ENCODE peak calls at places on chromosomes 12 and 14, in eight cellular contexts. One of them, this sample, is unnamed.

GRCh38 chr12:29580971-29581370 is 83.5 kb upstream of the OVCH1 start:
- DNase-seq in GM23248: no peak
- DNase-seq in activated CD4-positive, alpha-beta T cell treated with anti-CD3 and anti-CD28 coated beads for 1 hour: no peak
- DNase-seq in colonic mucosa: no peak
- DNase-seq in NCI-H1092: no peak
- DNase-seq in activated CD8-positive, alpha-beta memory T cell treated with anti-CD3 and anti-CD28 coated beads for 4 hours: no peak
- DNase-seq in erythroblast: no peak
- DNase-seq in keratinocyte: no peak
- DNase-seq in this sample: no peak

GRCh38 chr12:18224745-18225144 is 36.6 kb upstream of the PIK3C2G start:
- DNase-seq in NCI-H1092: peak
- DNase-seq in activated CD8-positive, alpha-beta memory T cell treated with anti-CD3 and anti-CD28 coated beads for 4 hours: no peak
- DNase-seq in GM23248: peak
- DNase-seq in colonic mucosa: no peak
- DNase-seq in erythroblast: no peak
- DNase-seq in activated CD4-positive, alpha-beta T cell treated with anti-CD3 and anti-CD28 coated beads for 1 hour: no peak
- DNase-seq in keratinocyte: no peak
- DNase-seq in this sample: no peak

GRCh38 chr12:42270596-42270995 is 32.5 kb upstream of the YAF2 start:
- DNase-seq in activated CD8-positive, alpha-beta memory T cell treated with anti-CD3 and anti-CD28 coated beads for 4 hours: no peak
- DNase-seq in activated CD4-positive, alpha-beta T cell treated with anti-CD3 and anti-CD28 coated beads for 1 hour: no peak
- DNase-seq in erythroblast: no peak
- DNase-seq in NCI-H1092: no peak
- DNase-seq in keratinocyte: no peak
- DNase-seq in colonic mucosa: no peak
- DNase-seq in GM23248: no peak
- DNase-seq in this sample: no peak

GRCh38 chr12:84508325-84508861 is 404.2 kb downstream of the SLC6A15 start:
- DNase-seq in keratinocyte: no peak
- DNase-seq in erythroblast: no peak
- DNase-seq in GM23248: peak
- DNase-seq in activated CD4-positive, alpha-beta T cell treated with anti-CD3 and anti-CD28 coated beads for 1 hour: no peak
- DNase-seq in activated CD8-positive, alpha-beta memory T cell treated with anti-CD3 and anti-CD28 coated beads for 4 hours: no peak
- DNase-seq in colonic mucosa: peak
- DNase-seq in NCI-H1092: no peak
- DNase-seq in this sample: no peak

GRCh38 chr12:114933428-114934160 is 249.6 kb upstream of the TBX3 start:
- DNase-seq in keratinocyte: no peak
- DNase-seq in erythroblast: no peak
- DNase-seq in colonic mucosa: no peak
- DNase-seq in activated CD4-positive, alpha-beta T cell treated with anti-CD3 and anti-CD28 coated beads for 1 hour: no peak
- DNase-seq in GM23248: peak
- DNase-seq in activated CD8-positive, alpha-beta memory T cell treated with anti-CD3 and anti-CD28 coated beads for 4 hours: no peak
- DNase-seq in NCI-H1092: no peak
- DNase-seq in this sample: no peak

GRCh38 chr12:111314949-111315539 is 53.9 kb downstream of the PHETA1 start:
- DNase-seq in NCI-H1092: no peak
- DNase-seq in colonic mucosa: no peak
- DNase-seq in activated CD8-positive, alpha-beta memory T cell treated with anti-CD3 and anti-CD28 coated beads for 4 hours: no peak
- DNase-seq in GM23248: peak
- DNase-seq in erythroblast: no peak
- DNase-seq in keratinocyte: no peak
- DNase-seq in activated CD4-positive, alpha-beta T cell treated with anti-CD3 and anti-CD28 coated beads for 1 hour: no peak
- DNase-seq in this sample: no peak

GRCh38 chr12:50197297-50197727 is 30.1 kb upstream of the CERS5 start:
- DNase-seq in keratinocyte: no peak
- DNase-seq in GM23248: peak
- DNase-seq in activated CD4-positive, alpha-beta T cell treated with anti-CD3 and anti-CD28 coated beads for 1 hour: no peak
- DNase-seq in NCI-H1092: peak
- DNase-seq in colonic mucosa: no peak
- DNase-seq in erythroblast: no peak
- DNase-seq in activated CD8-positive, alpha-beta memory T cell treated with anti-CD3 and anti-CD28 coated beads for 4 hours: no peak
- DNase-seq in this sample: no peak

GRCh38 chr12:104677441-104678089 is 220.8 kb downstream of the CHST11 start:
- DNase-seq in activated CD4-positive, alpha-beta T cell treated with anti-CD3 and anti-CD28 coated beads for 1 hour: no peak
- DNase-seq in colonic mucosa: no peak
- DNase-seq in activated CD8-positive, alpha-beta memory T cell treated with anti-CD3 and anti-CD28 coated beads for 4 hours: no peak
- DNase-seq in keratinocyte: peak
- DNase-seq in NCI-H1092: no peak
- DNase-seq in erythroblast: no peak
- DNase-seq in GM23248: no peak
- DNase-seq in this sample: no peak

GRCh38 chr12:109393437-109394345 is 46.0 kb downstream of the MYO1H start:
- DNase-seq in NCI-H1092: peak
- DNase-seq in activated CD8-positive, alpha-beta memory T cell treated with anti-CD3 and anti-CD28 coated beads for 4 hours: no peak
- DNase-seq in keratinocyte: peak
- DNase-seq in colonic mucosa: peak
- DNase-seq in GM23248: peak
- DNase-seq in activated CD4-positive, alpha-beta T cell treated with anti-CD3 and anti-CD28 coated beads for 1 hour: no peak
- DNase-seq in erythroblast: peak
- DNase-seq in this sample: no peak

GRCh38 chr12:122306407-122306806 is 40.1 kb upstream of the VPS33A start:
- DNase-seq in GM23248: no peak
- DNase-seq in activated CD8-positive, alpha-beta memory T cell treated with anti-CD3 and anti-CD28 coated beads for 4 hours: no peak
- DNase-seq in keratinocyte: no peak
- DNase-seq in activated CD4-positive, alpha-beta T cell treated with anti-CD3 and anti-CD28 coated beads for 1 hour: no peak
- DNase-seq in NCI-H1092: no peak
- DNase-seq in colonic mucosa: no peak
- DNase-seq in erythroblast: peak
- DNase-seq in this sample: no peak

GRCh38 chr12:32896438-32897275 is at the start of gene PKP2:
- DNase-seq in keratinocyte: no peak
- DNase-seq in colonic mucosa: peak
- DNase-seq in GM23248: peak
- DNase-seq in erythroblast: peak
- DNase-seq in NCI-H1092: peak
- DNase-seq in activated CD4-positive, alpha-beta T cell treated with anti-CD3 and anti-CD28 coated beads for 1 hour: no peak
- DNase-seq in activated CD8-positive, alpha-beta memory T cell treated with anti-CD3 and anti-CD28 coated beads for 4 hours: no peak
- DNase-seq in this sample: no peak

GRCh38 chr14:102573591-102574046 is 18.8 kb upstream of the RCOR1 start:
- DNase-seq in erythroblast: no peak
- DNase-seq in NCI-H1092: no peak
- DNase-seq in GM23248: no peak
- DNase-seq in keratinocyte: no peak
- DNase-seq in activated CD8-positive, alpha-beta memory T cell treated with anti-CD3 and anti-CD28 coated beads for 4 hours: no peak
- DNase-seq in activated CD4-positive, alpha-beta T cell treated with anti-CD3 and anti-CD28 coated beads for 1 hour: no peak
- DNase-seq in colonic mucosa: no peak
- DNase-seq in this sample: no peak

GRCh38 chr12:23202746-23203145 is 577.8 kb downstream of the ETNK1 start:
- DNase-seq in colonic mucosa: no peak
- DNase-seq in activated CD4-positive, alpha-beta T cell treated with anti-CD3 and anti-CD28 coated beads for 1 hour: no peak
- DNase-seq in keratinocyte: no peak
- DNase-seq in activated CD8-positive, alpha-beta memory T cell treated with anti-CD3 and anti-CD28 coated beads for 4 hours: no peak
- DNase-seq in NCI-H1092: no peak
- DNase-seq in erythroblast: no peak
- DNase-seq in GM23248: no peak
- DNase-seq in this sample: no peak

GRCh38 chr12:116113398-116114130 is 163.9 kb downstream of the MED13L start:
- DNase-seq in activated CD8-positive, alpha-beta memory T cell treated with anti-CD3 and anti-CD28 coated beads for 4 hours: no peak
- DNase-seq in keratinocyte: no peak
- DNase-seq in GM23248: no peak
- DNase-seq in activated CD4-positive, alpha-beta T cell treated with anti-CD3 and anti-CD28 coated beads for 1 hour: no peak
- DNase-seq in erythroblast: no peak
- DNase-seq in NCI-H1092: no peak
- DNase-seq in colonic mucosa: no peak
- DNase-seq in this sample: no peak

GRCh38 chr14:53295985-53296582 is 143.0 kb upstream of the DDHD1 start:
- DNase-seq in activated CD8-positive, alpha-beta memory T cell treated with anti-CD3 and anti-CD28 coated beads for 4 hours: no peak
- DNase-seq in activated CD4-positive, alpha-beta T cell treated with anti-CD3 and anti-CD28 coated beads for 1 hour: no peak
- DNase-seq in erythroblast: peak
- DNase-seq in NCI-H1092: no peak
- DNase-seq in colonic mucosa: no peak
- DNase-seq in keratinocyte: no peak
- DNase-seq in GM23248: peak
- DNase-seq in this sample: no peak

GRCh38 chr12:82479511-82479910 is 121.2 kb downstream of the METTL25 start:
- DNase-seq in activated CD8-positive, alpha-beta memory T cell treated with anti-CD3 and anti-CD28 coated beads for 4 hours: no peak
- DNase-seq in GM23248: peak
- DNase-seq in colonic mucosa: no peak
- DNase-seq in activated CD4-positive, alpha-beta T cell treated with anti-CD3 and anti-CD28 coated beads for 1 hour: no peak
- DNase-seq in NCI-H1092: no peak
- DNase-seq in erythroblast: no peak
- DNase-seq in keratinocyte: no peak
- DNase-seq in this sample: no peak

GRCh38 chr12:5442251-5443006 is 10.5 kb downstream of the NTF3 start:
- DNase-seq in erythroblast: peak
- DNase-seq in GM23248: peak
- DNase-seq in activated CD4-positive, alpha-beta T cell treated with anti-CD3 and anti-CD28 coated beads for 1 hour: no peak
- DNase-seq in activated CD8-positive, alpha-beta memory T cell treated with anti-CD3 and anti-CD28 coated beads for 4 hours: no peak
- DNase-seq in keratinocyte: no peak
- DNase-seq in NCI-H1092: peak
- DNase-seq in colonic mucosa: no peak
- DNase-seq in this sample: no peak

GRCh38 chr14:68042591-68043210 is 223.1 kb downstream of the RAD51B start:
- DNase-seq in colonic mucosa: no peak
- DNase-seq in erythroblast: no peak
- DNase-seq in keratinocyte: peak
- DNase-seq in activated CD8-positive, alpha-beta memory T cell treated with anti-CD3 and anti-CD28 coated beads for 4 hours: no peak
- DNase-seq in activated CD4-positive, alpha-beta T cell treated with anti-CD3 and anti-CD28 coated beads for 1 hour: no peak
- DNase-seq in NCI-H1092: no peak
- DNase-seq in GM23248: no peak
- DNase-seq in this sample: no peak

GRCh38 chr14:21267886-21268611 is 1.2 kb downstream of the HNRNPC start:
- DNase-seq in GM23248: peak
- DNase-seq in NCI-H1092: no peak
- DNase-seq in colonic mucosa: no peak
- DNase-seq in erythroblast: peak
- DNase-seq in keratinocyte: no peak
- DNase-seq in activated CD4-positive, alpha-beta T cell treated with anti-CD3 and anti-CD28 coated beads for 1 hour: no peak
- DNase-seq in activated CD8-positive, alpha-beta memory T cell treated with anti-CD3 and anti-CD28 coated beads for 4 hours: no peak
- DNase-seq in this sample: no peak

GRCh38 chr12:34402899-34403705 is 380.8 kb downstream of the ALG10 start:
- DNase-seq in erythroblast: no peak
- DNase-seq in GM23248: no peak
- DNase-seq in colonic mucosa: peak
- DNase-seq in activated CD8-positive, alpha-beta memory T cell treated with anti-CD3 and anti-CD28 coated beads for 4 hours: no peak
- DNase-seq in NCI-H1092: no peak
- DNase-seq in activated CD4-positive, alpha-beta T cell treated with anti-CD3 and anti-CD28 coated beads for 1 hour: peak
- DNase-seq in keratinocyte: no peak
- DNase-seq in this sample: no peak

GRCh38 chr14:63764103-63764502 is 36.2 kb upstream of the SGPP1 start:
- DNase-seq in erythroblast: no peak
- DNase-seq in NCI-H1092: no peak
- DNase-seq in activated CD4-positive, alpha-beta T cell treated with anti-CD3 and anti-CD28 coated beads for 1 hour: no peak
- DNase-seq in GM23248: no peak
- DNase-seq in keratinocyte: no peak
- DNase-seq in colonic mucosa: no peak
- DNase-seq in activated CD8-positive, alpha-beta memory T cell treated with anti-CD3 and anti-CD28 coated beads for 4 hours: no peak
- DNase-seq in this sample: no peak

GRCh38 chr12:27782481-27782880 is 2.4 kb upstream of the MANSC4 start:
- DNase-seq in NCI-H1092: no peak
- DNase-seq in activated CD8-positive, alpha-beta memory T cell treated with anti-CD3 and anti-CD28 coated beads for 4 hours: no peak
- DNase-seq in GM23248: peak
- DNase-seq in colonic mucosa: no peak
- DNase-seq in activated CD4-positive, alpha-beta T cell treated with anti-CD3 and anti-CD28 coated beads for 1 hour: no peak
- DNase-seq in erythroblast: no peak
- DNase-seq in keratinocyte: no peak
- DNase-seq in this sample: no peak

GRCh38 chr14:64671591-64671990 is 32.6 kb upstream of the PLEKHG3 start:
- DNase-seq in GM23248: peak
- DNase-seq in activated CD8-positive, alpha-beta memory T cell treated with anti-CD3 and anti-CD28 coated beads for 4 hours: no peak
- DNase-seq in activated CD4-positive, alpha-beta T cell treated with anti-CD3 and anti-CD28 coated beads for 1 hour: no peak
- DNase-seq in colonic mucosa: no peak
- DNase-seq in keratinocyte: no peak
- DNase-seq in NCI-H1092: peak
- DNase-seq in erythroblast: peak
- DNase-seq in this sample: no peak

GRCh38 chr14:23614395-23614828 is 21.8 kb upstream of the DHRS2 start:
- DNase-seq in colonic mucosa: no peak
- DNase-seq in GM23248: no peak
- DNase-seq in erythroblast: no peak
- DNase-seq in activated CD4-positive, alpha-beta T cell treated with anti-CD3 and anti-CD28 coated beads for 1 hour: no peak
- DNase-seq in NCI-H1092: no peak
- DNase-seq in activated CD8-positive, alpha-beta memory T cell treated with anti-CD3 and anti-CD28 coated beads for 4 hours: no peak
- DNase-seq in keratinocyte: no peak
- DNase-seq in this sample: no peak

GRCh38 chr12:50242751-50243191 is 40.5 kb downstream of the LIMA1 start:
- DNase-seq in GM23248: peak
- DNase-seq in colonic mucosa: no peak
- DNase-seq in erythroblast: no peak
- DNase-seq in activated CD8-positive, alpha-beta memory T cell treated with anti-CD3 and anti-CD28 coated beads for 4 hours: no peak
- DNase-seq in activated CD4-positive, alpha-beta T cell treated with anti-CD3 and anti-CD28 coated beads for 1 hour: no peak
- DNase-seq in keratinocyte: no peak
- DNase-seq in NCI-H1092: no peak
- DNase-seq in this sample: no peak

GRCh38 chr14:37203423-37203822 is 5.7 kb downstream of the MIPOL1 start:
- DNase-seq in NCI-H1092: no peak
- DNase-seq in keratinocyte: no peak
- DNase-seq in erythroblast: no peak
- DNase-seq in colonic mucosa: no peak
- DNase-seq in GM23248: no peak
- DNase-seq in activated CD4-positive, alpha-beta T cell treated with anti-CD3 and anti-CD28 coated beads for 1 hour: no peak
- DNase-seq in activated CD8-positive, alpha-beta memory T cell treated with anti-CD3 and anti-CD28 coated beads for 4 hours: no peak
- DNase-seq in this sample: no peak

GRCh38 chr14:95614335-95614734 is 71.9 kb upstream of the TCL1B start:
- DNase-seq in activated CD4-positive, alpha-beta T cell treated with anti-CD3 and anti-CD28 coated beads for 1 hour: no peak
- DNase-seq in GM23248: peak
- DNase-seq in activated CD8-positive, alpha-beta memory T cell treated with anti-CD3 and anti-CD28 coated beads for 4 hours: no peak
- DNase-seq in colonic mucosa: no peak
- DNase-seq in erythroblast: no peak
- DNase-seq in keratinocyte: no peak
- DNase-seq in NCI-H1092: no peak
- DNase-seq in this sample: peak

GRCh38 chr12:1799882-1800645 is 20.3 kb upstream of the LRTM2 start:
- DNase-seq in colonic mucosa: no peak
- DNase-seq in GM23248: no peak
- DNase-seq in erythroblast: no peak
- DNase-seq in activated CD4-positive, alpha-beta T cell treated with anti-CD3 and anti-CD28 coated beads for 1 hour: peak
- DNase-seq in keratinocyte: no peak
- DNase-seq in NCI-H1092: no peak
- DNase-seq in activated CD8-positive, alpha-beta memory T cell treated with anti-CD3 and anti-CD28 coated beads for 4 hours: no peak
- DNase-seq in this sample: no peak

GRCh38 chr12:108315486-108316105 is 23.5 kb downstream of the CMKLR1 start:
- DNase-seq in activated CD8-positive, alpha-beta memory T cell treated with anti-CD3 and anti-CD28 coated beads for 4 hours: no peak
- DNase-seq in GM23248: no peak
- DNase-seq in erythroblast: no peak
- DNase-seq in keratinocyte: no peak
- DNase-seq in activated CD4-positive, alpha-beta T cell treated with anti-CD3 and anti-CD28 coated beads for 1 hour: no peak
- DNase-seq in NCI-H1092: no peak
- DNase-seq in colonic mucosa: no peak
- DNase-seq in this sample: no peak

GRCh38 chr12:19411234-19412221 is 27.8 kb upstream of the AEBP2 start:
- DNase-seq in NCI-H1092: no peak
- DNase-seq in colonic mucosa: no peak
- DNase-seq in erythroblast: no peak
- DNase-seq in GM23248: no peak
- DNase-seq in keratinocyte: peak
- DNase-seq in activated CD8-positive, alpha-beta memory T cell treated with anti-CD3 and anti-CD28 coated beads for 4 hours: no peak
- DNase-seq in activated CD4-positive, alpha-beta T cell treated with anti-CD3 and anti-CD28 coated beads for 1 hour: no peak
- DNase-seq in this sample: no peak

GRCh38 chr14:63204407-63205280 is at the start of gene RHOJ:
- DNase-seq in activated CD4-positive, alpha-beta T cell treated with anti-CD3 and anti-CD28 coated beads for 1 hour: no peak
- DNase-seq in keratinocyte: no peak
- DNase-seq in colonic mucosa: no peak
- DNase-seq in erythroblast: no peak
- DNase-seq in GM23248: peak
- DNase-seq in NCI-H1092: peak
- DNase-seq in activated CD8-positive, alpha-beta memory T cell treated with anti-CD3 and anti-CD28 coated beads for 4 hours: no peak
- DNase-seq in this sample: no peak

This sample was measured in GM12878.